ENCODE peak calls at places on chromosomes 7 and 10, in nine cellular contexts. F, N, I, Q, V, Z, J, H and M are unnamed samples. For H3K36me3 and H3K4me1, the result is how much of the 10 kb centered on the place peaks cover.

GRCh38 chr10:82242778-82243177 is 367.8 kb downstream of the NRG3 start:
- DNase-seq in N (no peak), I (no peak), V (no peak), H (no peak), F (no peak), Z (no peak), J (no peak), Q (no peak), M (no peak)

GRCh38 chr10:114045071-114045737 is 1.5 kb downstream of the ADRB1 start:
- DNase-seq in N (no peak), J (peak), V (no peak), H (no peak), Q (no peak), Z (no peak), I (no peak), F (no peak), M (no peak)

GRCh38 chr7:43649755-43650274 is 66.9 kb downstream of the STK17A start:
- DNase-seq in H (peak), J (no peak), F (peak), V (no peak), N (no peak), Z (no peak), I (no peak), Q (peak), M (no peak)

GRCh38 chr10:110919971-110920881 is 822 bp downstream of the SHOC2 start:
- DNase-seq in H (peak), Q (peak), V (peak), N (peak), F (peak), J (peak), Z (peak), I (no peak), M (no peak)

GRCh38 chr7:105141068-105141467 is 127.1 kb downstream of the KMT2E start:
- DNase-seq in N (peak), F (no peak), Q (no peak), J (peak), Z (no peak), H (no peak), I (peak), V (peak), M (no peak)

GRCh38 chr7:87128883-87129282 is 23.4 kb upstream of the DMTF1 start:
- DNase-seq in Z (no peak), N (peak), J (peak), F (no peak), H (no peak), I (no peak), V (no peak), Q (no peak), M (no peak)

GRCh38 chr10:67077376-67077775 is 151.5 kb downstream of the LRRTM3 start:
- DNase-seq in V (peak), N (no peak), F (no peak), Q (no peak), J (no peak), I (no peak), Z (no peak), H (no peak), M (no peak)

GRCh38 chr10:125264752-125265578 is 104.6 kb upstream of the CTBP2 start:
- DNase-seq in V (no peak), Z (no peak), I (no peak), Q (no peak), J (no peak), H (no peak), N (no peak), F (peak), M (no peak)

GRCh38 chr10:43953672-43954071 is 305.0 kb upstream of the ZNF32 start:
- DNase-seq in H (no peak), F (peak), I (no peak), N (no peak), Z (no peak), Q (no peak), V (no peak), J (no peak), M (no peak)

GRCh38 chr7:101952355-101953247 is 135.2 kb downstream of the CUX1 start:
- DNase-seq in V (peak), J (no peak), Q (no peak), Z (peak), I (peak), N (no peak), F (no peak), H (no peak), M (no peak)

GRCh38 chr7:121394709-121395140 is 1.4 kb downstream of the FAM3C start:
- DNase-seq in F (no peak), J (no peak), N (no peak), H (peak), Z (no peak), V (no peak), I (no peak), Q (no peak), M (no peak)

GRCh38 chr10:86366033-86366901 is at the start of gene GRID1:
- DNase-seq in Z (peak), J (peak), F (no peak), N (no peak), V (no peak), H (peak), I (no peak), Q (no peak), M (no peak)

GRCh38 chr7:109983618-109984017 is 1107.3 kb upstream of the LRRN3 start:
- DNase-seq in N (no peak), Z (no peak), V (no peak), H (no peak), F (no peak), I (no peak), Q (no peak), J (no peak), M (no peak)

GRCh38 chr10:28666751-28667467 is 10.4 kb upstream of the BAMBI start:
- DNase-seq in V (no peak), I (no peak), Q (no peak), F (no peak), J (no peak), Z (no peak), N (no peak), H (no peak), M (no peak)

GRCh38 chr10:28668363-28669226 is 8.7 kb upstream of the BAMBI start:
- DNase-seq in F (no peak), H (no peak), I (no peak), Z (peak), J (peak), Q (no peak), V (peak), N (no peak), M (no peak)

GRCh38 chr10:28664369-28664740 is 13.0 kb upstream of the BAMBI start:
- DNase-seq in N (no peak), Q (no peak), H (no peak), I (no peak), V (peak), Z (no peak), J (no peak), F (no peak), M (no peak)

GRCh38 chr10:28674782-28675181 is 2.5 kb upstream of the BAMBI start:
- DNase-seq in I (no peak), Q (no peak), H (no peak), F (no peak), J (no peak), Z (no peak), N (no peak), V (no peak), M (no peak)

DNA sequence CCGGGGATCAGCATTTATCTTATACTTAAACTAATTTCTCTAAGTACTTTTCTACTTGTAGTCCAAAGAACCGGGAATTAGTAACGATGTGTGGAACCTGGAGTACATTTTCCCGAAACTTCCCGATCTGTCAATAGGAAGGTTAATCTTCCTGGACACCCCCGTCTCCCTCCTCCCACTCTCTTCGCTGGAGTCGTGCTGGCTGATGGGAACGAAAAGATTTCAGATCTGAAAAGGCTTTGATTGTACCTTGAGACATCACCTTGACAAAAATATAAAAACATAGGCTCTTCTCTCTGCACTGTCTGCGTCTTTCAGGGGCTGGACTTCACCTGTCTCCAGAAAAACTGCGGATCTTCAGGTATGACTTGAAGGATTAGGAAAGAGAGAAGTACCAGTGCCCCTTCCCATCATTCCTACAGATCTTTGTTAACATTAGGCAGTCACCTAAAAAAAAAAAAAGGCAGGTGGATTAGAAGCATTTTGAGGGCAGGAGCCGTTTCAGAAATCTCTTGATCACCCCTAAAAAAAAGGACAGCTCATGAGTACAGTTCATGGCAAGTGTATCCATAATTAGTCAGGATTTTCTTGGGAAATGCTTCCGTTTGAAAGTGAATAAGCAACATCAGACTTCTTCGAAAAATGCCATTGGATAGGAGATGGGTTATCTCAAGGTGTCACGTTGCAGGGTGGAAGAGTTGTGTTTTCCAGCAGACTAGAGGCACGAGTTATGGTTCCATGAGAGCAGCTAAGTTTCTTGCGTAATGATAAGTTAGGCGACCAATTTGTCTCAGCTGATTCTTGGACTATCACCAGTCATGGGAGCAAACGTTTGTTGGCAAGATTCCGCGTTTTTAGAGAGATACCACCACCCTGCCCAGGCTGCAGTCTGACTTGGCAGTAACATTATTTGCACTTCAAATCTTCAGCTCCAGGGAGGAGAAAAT is 7.8 kb upstream of the BAMBI start:
- DNase-seq in N (no peak), I (no peak), F (no peak), Q (no peak), J (no peak), Z (no peak), H (no peak), V (no peak), M (no peak)
- H3K4me3 ChIP-seq in N (no peak), I (no peak), F (no peak), Q (no peak), J (peak), Z (peak), H (no peak), V (peak), M (peak)

DNA sequence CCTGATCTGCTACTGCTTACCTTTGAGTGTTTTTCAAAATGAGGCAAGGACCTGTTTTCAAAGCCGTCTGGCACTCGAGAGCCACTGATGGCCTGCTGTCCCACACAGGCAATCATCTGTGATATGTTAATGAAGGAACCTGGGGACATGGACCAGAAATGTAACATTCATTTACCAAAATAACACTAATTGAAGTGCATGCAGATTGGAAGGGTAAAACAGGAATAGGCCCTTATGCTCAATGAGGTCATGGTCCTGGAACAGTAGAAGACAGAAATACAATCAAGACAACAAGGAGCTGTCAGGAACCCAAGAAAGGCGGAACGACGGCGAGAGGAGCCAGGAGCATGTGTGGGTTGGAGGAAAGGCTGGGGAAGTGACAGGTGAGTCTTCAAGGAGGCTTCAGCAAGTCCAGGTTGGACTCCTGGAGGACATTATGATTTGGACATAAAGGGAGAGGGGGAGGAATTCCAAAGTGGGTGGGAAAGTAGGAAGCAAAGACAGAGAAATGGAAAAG is 28.3 kb downstream of the POLR3A start:
- DNase-seq in Q (no peak), V (no peak), F (no peak), Z (no peak), J (no peak), I (no peak), H (no peak), N (no peak), M (no peak)
- H3K36me3 ChIP-seq in Q (half or more), V (under half), F (under half), Z (under half), J (half or more), I (under half), H (under half), N (under half), M (under half)

DNA sequence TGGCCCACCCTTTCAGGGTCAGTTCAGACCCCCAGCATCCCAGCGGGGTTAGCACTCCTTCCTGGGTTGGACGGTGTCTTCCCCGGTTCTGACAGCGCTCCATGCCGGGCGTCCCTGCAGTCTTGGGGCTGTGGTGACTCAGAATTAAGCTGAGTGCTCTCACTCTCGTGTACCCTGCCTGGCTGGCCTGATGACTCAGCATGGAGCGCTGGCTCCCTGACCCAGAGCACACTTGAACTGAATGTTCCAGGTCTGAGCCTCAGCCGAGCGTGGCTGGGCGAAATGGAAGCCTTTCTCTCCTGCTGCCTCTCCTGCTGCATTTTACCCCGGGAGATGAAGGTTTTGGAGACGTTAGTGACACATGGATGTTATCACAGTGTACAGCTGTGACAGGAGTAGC is 7.1 kb downstream of the BAG3 start:
- DNase-seq in I (peak), V (peak), N (no peak), F (no peak), Z (peak), Q (no peak), H (no peak), J (peak), M (no peak)
- H3K4me1 ChIP-seq in I (under half), V (half or more), N (under half), F (under half), Z (under half), Q (under half), H (under half), J (under half), M (under half)

GRCh38 chr10:18313626-18314025 is 173.4 kb downstream of the CACNB2 start:
- DNase-seq in F (no peak), I (no peak), N (no peak), H (no peak), Z (no peak), V (no peak), J (no peak), Q (no peak), M (no peak)
- H3K4me3 ChIP-seq in F (no peak), I (no peak), N (no peak), H (no peak), Z (peak), V (no peak), J (no peak), Q (no peak), M (no peak)

DNA sequence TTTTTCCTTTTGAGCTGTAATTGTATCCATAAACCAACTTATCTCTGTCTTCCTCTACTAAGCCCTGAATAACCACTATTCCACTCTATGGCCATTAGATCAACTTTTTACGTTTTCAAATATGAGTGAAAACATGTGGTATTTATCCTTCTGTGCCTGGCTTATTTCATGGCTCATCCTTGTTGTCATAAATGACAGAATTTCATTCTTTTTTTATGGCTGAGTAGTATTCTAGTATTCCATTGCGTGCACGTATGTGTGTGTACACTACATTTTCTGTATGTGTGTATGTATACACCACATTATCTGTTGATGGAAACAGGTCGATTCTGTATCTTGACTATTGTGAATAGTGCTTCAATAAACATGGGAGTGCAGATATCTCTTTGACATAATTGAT is 11.1 kb downstream of the CDK1 start:
- DNase-seq in I (no peak), Q (no peak), Z (no peak), F (no peak), J (no peak), H (no peak), V (no peak), N (no peak), M (no peak)
- H3K36me3 ChIP-seq in I (half or more), Q (under half), Z (under half), F (under half), J (under half), H (under half), V (under half), N (under half), M (under half)

DNA sequence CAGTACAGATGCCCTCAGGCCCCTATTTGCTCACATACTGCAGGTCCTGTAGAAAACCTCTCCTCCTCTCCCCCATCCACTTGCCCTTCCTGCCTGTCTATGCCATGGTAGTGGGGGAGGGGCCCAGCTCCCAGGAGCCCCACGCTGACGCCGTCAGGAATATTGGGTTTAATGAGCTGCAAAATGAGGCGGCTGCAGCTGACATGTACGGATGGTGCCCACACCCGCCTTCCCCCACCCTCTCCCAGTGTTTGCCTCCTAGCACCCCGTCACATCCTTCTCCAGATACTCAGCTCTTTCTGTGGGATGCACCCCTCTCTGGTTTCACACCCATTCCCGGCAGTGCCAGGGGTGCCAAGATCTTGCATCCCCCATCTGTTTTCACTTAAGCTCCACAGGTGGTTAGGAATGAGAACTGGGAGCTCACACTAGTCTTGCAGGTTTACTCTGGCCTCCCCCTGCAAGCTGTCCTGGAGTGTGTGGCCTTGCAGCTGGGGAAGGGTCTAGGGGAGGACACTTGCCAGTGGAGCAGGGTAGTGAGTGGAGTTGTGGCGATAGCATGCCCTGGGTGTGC is 26.1 kb downstream of the GBX1 start:
- DNase-seq in I (no peak), J (no peak), F (no peak), N (no peak), H (no peak), V (no peak), Q (no peak), Z (no peak), M (no peak)
- H3K4me1 ChIP-seq in I (under half), J (half or more), F (under half), N (under half), H (under half), V (under half), Q (under half), Z (under half), M (under half)